ENCODE peak calls at places on chromosome 15, in four cellular contexts. P is endothelial cell of umbilical vein, I is adrenal gland, K is heart left ventricle. F is an unnamed sample.

GRCh38 chr15:93210995-93211394 is 122.0 kb upstream of the RGMA start:
- DNase-seq in P (no peak), I (no peak), K (no peak), F (no peak)

GRCh38 chr15:57572463-57572862 is 19.2 kb upstream of the MYZAP start:
- DNase-seq in P (no peak), K (no peak), I (no peak), F (no peak)

GRCh38 chr15:64478863-64479262 is 18.5 kb downstream of the ZNF609 start:
- DNase-seq in K (no peak), I (no peak), P (no peak), F (no peak)

GRCh38 chr15:80549191-80549590 is 145.0 kb downstream of the ARNT2 start:
- DNase-seq in I (no peak), K (no peak), P (no peak), F (no peak)

GRCh38 chr15:45242289-45242688 is 9.7 kb upstream of the SLC28A2 start:
- DNase-seq in I (no peak), P (no peak), K (no peak), F (peak; percentile 12)

GRCh38 chr15:88035381-88035780 is 221.2 kb downstream of the NTRK3 start:
- DNase-seq in I (no peak), K (no peak), P (no peak), F (no peak)

GRCh38 chr15:91476861-91477260 is 376.6 kb upstream of the SLCO3A1 start:
- DNase-seq in K (no peak), P (no peak), I (no peak), F (no peak)

GRCh38 chr15:67087507-67088172 is 22.2 kb downstream of the SMAD3 start:
- DNase-seq in K (no peak), P (no peak), I (no peak), F (no peak)

GRCh38 chr15:66590435-66590834 is 24.6 kb upstream of the LCTL start:
- DNase-seq in I (no peak), P (no peak), K (no peak), F (no peak)

GRCh38 chr15:82159922-82160321 is 102.6 kb downstream of the EFL1 start:
- DNase-seq in K (no peak), I (peak; percentile 54), P (peak; percentile 39), F (no peak)

GRCh38 chr15:53625962-53626845 is 133.3 kb downstream of the WDR72 start:
- DNase-seq in P (no peak), I (no peak), K (no peak), F (no peak)

GRCh38 chr15:55434989-55435825 is 26.9 kb downstream of the PIERCE2 start:
- DNase-seq in P (peak; percentile 83), K (no peak), I (no peak), F (peak; percentile 65)

GRCh38 chr15:64912379-64912778 is 677 bp downstream of the ANKDD1A start:
- DNase-seq in I (no peak), P (no peak), K (no peak), F (no peak)

GRCh38 chr15:72365844-72366243 is 10.0 kb downstream of the HEXA start:
- DNase-seq in P (no peak), K (no peak), I (no peak), F (no peak)

GRCh38 chr15:55992769-55993110 is 672 bp downstream of the NEDD4 start:
- DNase-seq in I (no peak), P (no peak), K (no peak), F (no peak)

GRCh38 chr15:78034495-78035191 is 42.9 kb downstream of the TBC1D2B start:
- DNase-seq in P (peak; percentile 42), I (no peak), K (peak; percentile 38), F (no peak)

GRCh38 chr15:67006089-67007065 is 59.0 kb upstream of the SMAD3 start:
- DNase-seq in K (no peak), I (no peak), P (peak; percentile 43), F (no peak)

GRCh38 chr15:88450125-88450798 is 16.9 kb downstream of the MRPL46 start:
- DNase-seq in I (peak; percentile 78), P (peak; percentile 61), K (peak; percentile 48), F (peak; percentile 75)

GRCh38 chr15:65580287-65580686 is 30.6 kb downstream of the INTS14 start:
- DNase-seq in P (no peak), K (no peak), I (no peak), F (peak; percentile 48)

GRCh38 chr15:23642413-23643044 is 5.1 kb downstream of the MAGEL2 start:
- DNase-seq in I (peak; percentile 74), K (peak; percentile 49), P (peak; percentile 37), F (peak; percentile 69)

GRCh38 chr15:91348812-91349500 is 248.9 kb downstream of the SV2B start:
- DNase-seq in I (no peak), K (no peak), P (no peak), F (no peak)

GRCh38 chr15:27617013-27617412 is 482.1 kb downstream of the OCA2 start:
- DNase-seq in P (no peak), K (no peak), I (no peak), F (no peak)

GRCh38 chr15:38886315-38887163 is 321.9 kb upstream of the RASGRP1 start:
- DNase-seq in K (no peak), I (no peak), P (no peak), F (no peak)

GRCh38 chr15:63283126-63283525 is 5.7 kb downstream of the APH1B start:
- DNase-seq in I (peak; percentile 39), K (peak; percentile 33), P (no peak), F (no peak)

GRCh38 chr15:81332326-81332725 is 8.4 kb upstream of the STARD5 start:
- DNase-seq in P (no peak), K (no peak), I (no peak), F (no peak)

GRCh38 chr15:82139823-82140268 is 94.0 kb upstream of the MEX3B start:
- DNase-seq in I (no peak), P (peak; percentile 69), K (no peak), F (peak; percentile 75)

GRCh38 chr15:98567951-98568350 is 80.4 kb upstream of the IGF1R start:
- DNase-seq in I (no peak), K (no peak), P (no peak), F (no peak)

GRCh38 chr15:90929709-90930019 is 2.7 kb downstream of the HDDC3 start:
- DNase-seq in K (no peak), I (no peak), P (no peak), F (no peak)

GRCh38 chr15:51403072-51403878 is 61.8 kb downstream of the GLDN start:
- DNase-seq in K (no peak), P (peak; percentile 44), I (no peak), F (peak; percentile 62)

GRCh38 chr15:38260077-38260476 is 7.4 kb downstream of the SPRED1 start:
- DNase-seq in I (no peak), K (no peak), P (no peak), F (no peak)

GRCh38 chr15:80479191-80479590 is 75.0 kb downstream of the ARNT2 start:
- DNase-seq in P (no peak), I (no peak), K (no peak), F (no peak)

GRCh38 chr15:63532307-63532744 is 27.9 kb downstream of the USP3 start:
- DNase-seq in K (no peak), I (no peak), P (no peak), F (peak; percentile 73)

GRCh38 chr15:50051811-50052419 is 67.1 kb downstream of the ATP8B4 start:
- DNase-seq in K (peak; percentile 47), I (peak; percentile 67), P (peak; percentile 50), F (peak; percentile 66)

GRCh38 chr15:65916664-65917406 is 47.5 kb downstream of the RAB11A start:
- DNase-seq in K (peak; percentile 49), I (peak; percentile 53), P (peak; percentile 52), F (no peak)

GRCh38 chr15:52082197-52083036 is 30.2 kb downstream of the BCL2L10 start:
- DNase-seq in K (no peak), I (no peak), P (no peak), F (no peak)

GRCh38 chr15:47987908-47988532 is 132.8 kb upstream of the SLC24A5 start:
- DNase-seq in K (peak; percentile 34), P (peak; percentile 68), I (peak; percentile 31), F (peak; percentile 87)

GRCh38 chr15:32935139-32935538 is 217.3 kb downstream of the GREM1 start:
- DNase-seq in I (no peak), K (no peak), P (no peak), F (no peak)

GRCh38 chr15:32941823-32942222 is 224.0 kb downstream of the GREM1 start:
- DNase-seq in P (no peak), K (no peak), I (no peak), F (no peak)

GRCh38 chr15:32933241-32933640 is 215.4 kb downstream of the GREM1 start:
- DNase-seq in I (no peak), P (no peak), K (no peak), F (no peak)

DNA sequence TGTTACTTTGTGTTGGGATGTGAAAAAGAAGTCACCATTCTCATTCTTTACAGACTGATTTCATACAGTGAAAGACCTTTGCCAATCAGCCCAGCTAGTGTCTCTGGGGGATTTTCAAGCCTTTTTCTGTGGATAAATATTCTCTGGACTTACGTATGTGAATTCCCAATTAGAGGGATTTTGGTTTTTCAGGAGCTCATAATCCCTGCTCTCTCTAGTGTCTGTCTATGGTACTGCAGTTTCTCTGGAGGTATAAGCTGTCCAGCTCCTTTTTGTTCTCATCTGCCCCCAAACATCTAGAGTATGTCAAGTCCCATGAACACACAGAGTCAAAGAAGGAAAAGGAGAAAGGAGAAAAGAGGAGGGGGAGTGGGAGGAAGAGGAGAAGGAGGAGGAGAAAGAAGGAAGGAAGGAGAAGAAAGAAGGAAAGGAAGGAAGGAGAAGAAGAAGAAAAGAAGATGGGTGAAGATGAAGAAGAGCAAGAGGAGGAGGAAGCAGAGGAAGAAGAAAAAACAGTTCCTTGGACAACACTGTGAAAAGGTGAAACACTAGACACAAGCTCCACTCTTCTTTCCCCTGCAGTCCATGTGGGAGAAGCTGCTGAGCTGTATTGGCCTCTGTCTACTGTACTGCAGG is 218.6 kb downstream of the GREM1 start:
- DNase-seq in P (peak; percentile 62), K (no peak), I (no peak), F (peak; percentile 54)
- TF ChIP-seq CTCF in P (peak; percentile 54), K (peak; percentile 49), I (peak; percentile 52), F (peak; percentile 69)

GRCh38 chr15:62211348-62211747 is 46.3 kb upstream of the C2CD4B start:
- DNase-seq in P (no peak), I (no peak), K (no peak), F (no peak)

GRCh38 chr15:62209322-62209721 is 44.2 kb upstream of the C2CD4B start:
- DNase-seq in I (no peak), P (no peak), K (no peak), F (no peak)

GRCh38 chr15:62208884-62209283 is 43.8 kb upstream of the C2CD4B start:
- DNase-seq in P (no peak), I (no peak), K (no peak), F (no peak)

GRCh38 chr15:62209821-62210220 is 44.7 kb upstream of the C2CD4B start:
- DNase-seq in P (no peak), K (no peak), I (no peak), F (no peak)

DNA sequence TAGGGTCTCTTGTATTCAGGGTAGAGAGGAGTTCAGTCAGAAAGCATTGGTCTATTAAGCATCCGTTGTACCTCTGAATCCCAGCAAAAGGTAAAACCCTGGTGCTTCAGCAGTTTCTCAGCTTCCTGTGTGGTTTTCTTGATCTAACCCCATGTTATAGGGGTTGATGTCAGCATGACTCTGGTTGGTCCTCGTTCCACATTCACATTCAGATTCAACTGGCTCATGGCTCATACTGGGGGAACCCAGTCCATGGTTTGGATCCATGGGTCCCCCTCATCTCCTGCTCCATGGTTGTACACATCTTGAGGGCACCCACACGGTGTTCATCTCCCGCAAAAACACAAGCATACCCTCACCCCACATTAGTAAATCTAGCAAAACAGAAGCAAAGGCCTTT is 47.7 kb upstream of the C2CD4B start:
- DNase-seq in K (no peak), I (no peak), P (no peak), F (no peak)
- H3K9me3 ChIP-seq in K (peaks cover 5% of the 10 kb centered on the region), I (peaks cover 7% of the 10 kb centered on the region), P (no peaks in the 10 kb centered on the region), F (peaks cover 8% of the 10 kb centered on the region)

GRCh38 chr15:69475769-69476358 is 23.2 kb downstream of the RPLP1 start:
- DNase-seq in I (peak; percentile 84), P (peak; percentile 79), K (peak; percentile 74), F (peak; percentile 84)
- TF ChIP-seq CTCF in I (peak; percentile 83), P (peak; percentile 90), K (peak; percentile 95), F (peak; percentile 89)

GRCh38 chr15:97140216-97140615 is 809.7 kb downstream of the NR2F2 start:
- DNase-seq in I (no peak), K (no peak), P (no peak), F (peak; percentile 62)
- H3K9me3 ChIP-seq in I (no peaks in the 10 kb centered on the region), K (no peaks in the 10 kb centered on the region), P (no peaks in the 10 kb centered on the region), F (no peaks in the 10 kb centered on the region)

F was measured in A673.